ENCODE peak calls at places on chromosomes 12 and 14, in five cellular contexts. X, V, M, J and F are unnamed samples.
A peak's percentile ranks its signal among the peaks of the same experiment; 100 is the strongest.

GRCh38 chr12:49626169-49626835 is 2.9 kb downstream of the PRPF40B start:
- DNase-seq in X (peak; percentile 54), V (no peak), M (no peak), J (no peak), F (no peak)

GRCh38 chr12:124543591-124544310 is 23.7 kb downstream of the NCOR2 start:
- DNase-seq in X (no peak), V (no peak), M (no peak), J (no peak), F (no peak)

GRCh38 chr12:67077617-67078016 is 191.5 kb upstream of the CAND1 start:
- DNase-seq in X (peak; percentile 25), V (no peak), M (no peak), J (no peak), F (no peak)

GRCh38 chr12:19014243-19014642 is 115.3 kb upstream of the PLEKHA5 start:
- DNase-seq in X (peak; percentile 67), V (no peak), M (no peak), J (no peak), F (no peak)

GRCh38 chr14:66495214-66496098 is 9.3 kb downstream of the CCDC196 start:
- DNase-seq in X (peak; percentile 71), V (peak; percentile 19), M (peak; percentile 35), J (peak; percentile 44), F (no peak)

GRCh38 chr14:95697764-95698163 is 11.5 kb downstream of the TCL1B start:
- DNase-seq in X (no peak), V (no peak), M (no peak), J (no peak), F (no peak)

GRCh38 chr12:10042167-10042566 is 11.7 kb downstream of the CLEC9A start:
- DNase-seq in X (no peak), V (no peak), M (no peak), J (no peak), F (no peak)

GRCh38 chr12:24562761-24563392 is 386.0 kb downstream of the BCAT1 start:
- DNase-seq in X (peak; percentile 54), V (no peak), M (peak; percentile 31), J (no peak), F (peak; percentile 29)

GRCh38 chr14:23829736-23830474 is 123.7 kb upstream of the DHRS4 start:
- DNase-seq in X (peak; percentile 82), V (no peak), M (no peak), J (peak; percentile 42), F (no peak)

GRCh38 chr12:47900480-47901129 is 4.2 kb downstream of the VDR start:
- DNase-seq in X (no peak), V (peak; percentile 80), M (no peak), J (peak; percentile 44), F (peak; percentile 68)

GRCh38 chr12:62983594-62983993 is 48.6 kb upstream of the PPM1H start:
- DNase-seq in X (no peak), V (no peak), M (no peak), J (peak; percentile 58), F (no peak)

GRCh38 chr14:30882431-30882830 is 8.1 kb downstream of the COCH start:
- DNase-seq in X (no peak), V (no peak), M (no peak), J (no peak), F (no peak)

GRCh38 chr12:53714004-53714403 is 13.2 kb downstream of the CALCOCO1 start:
- DNase-seq in X (no peak), V (no peak), M (no peak), J (no peak), F (no peak)

GRCh38 chr12:130700492-130701401 is 15.4 kb downstream of the RIMBP2 start:
- DNase-seq in X (no peak), V (no peak), M (no peak), J (peak; percentile 14), F (no peak)

GRCh38 chr14:33364536-33364935 is 425.9 kb downstream of the NPAS3 start:
- DNase-seq in X (no peak), V (no peak), M (no peak), J (no peak), F (no peak)

GRCh38 chr12:109767456-109767855 is 53.8 kb downstream of the FAM222A start:
- DNase-seq in X (no peak), V (no peak), M (no peak), J (no peak), F (no peak)

GRCh38 chr14:24232645-24233537 is at the start of gene GMPR2:
- DNase-seq in X (no peak), V (no peak), M (no peak), J (no peak), F (no peak)

GRCh38 chr12:47397664-47398281 is 308.1 kb downstream of the RPAP3 start:
- DNase-seq in X (peak; percentile 76), V (no peak), M (no peak), J (no peak), F (no peak)

GRCh38 chr12:11949738-11950403 is 120.9 kb upstream of the BCL2L14 start:
- DNase-seq in X (no peak), V (peak; percentile 74), M (no peak), J (peak; percentile 61), F (no peak)

GRCh38 chr12:130589391-130590317 is 126.4 kb downstream of the RIMBP2 start:
- DNase-seq in X (no peak), V (no peak), M (no peak), J (no peak), F (peak; percentile 56)

GRCh38 chr14:53108292-53108937 is 44.7 kb downstream of the DDHD1 start:
- DNase-seq in X (no peak), V (no peak), M (no peak), J (no peak), F (no peak)

GRCh38 chr14:95875831-95876768 is 532 bp upstream of the TUNAR start:
- DNase-seq in X (no peak), V (no peak), M (no peak), J (no peak), F (peak; percentile 52)

DNA sequence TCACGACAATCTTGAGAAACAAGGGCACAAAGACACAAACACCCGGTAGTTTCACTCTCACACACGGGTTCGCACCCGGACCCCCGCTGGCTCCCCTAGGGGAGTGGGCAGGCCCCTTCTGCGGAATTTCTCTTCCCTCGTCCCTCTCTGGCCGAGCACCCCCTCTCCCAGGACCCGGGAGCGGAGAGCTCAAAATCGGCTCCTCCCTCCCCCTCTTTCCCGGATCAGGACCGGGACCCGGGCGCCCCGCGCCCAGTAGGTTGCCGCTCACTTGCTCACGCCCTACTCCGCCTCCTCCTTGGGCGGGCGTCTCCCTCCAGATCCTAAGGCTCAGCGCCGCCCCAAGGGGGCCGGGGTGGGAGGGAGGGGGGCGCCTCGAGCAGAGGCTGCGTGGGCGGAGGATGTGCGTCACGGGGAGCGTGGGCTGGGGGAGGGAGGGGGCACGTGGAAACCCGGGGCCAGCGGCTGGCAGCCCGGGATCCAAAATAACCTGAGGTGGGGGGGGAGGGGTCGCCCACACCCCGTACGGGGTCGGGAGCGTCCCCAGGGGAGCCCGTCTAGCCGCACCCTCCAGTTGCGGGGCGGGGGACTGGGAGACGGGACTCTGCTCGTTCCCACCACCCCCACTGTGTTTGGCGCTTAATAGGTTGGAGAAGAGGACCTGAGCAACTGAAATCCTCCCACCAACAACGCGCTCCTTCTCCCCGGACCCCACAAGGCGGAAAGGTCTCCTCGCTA is 1.8 kb upstream of the NAB2 start:
- DNase-seq in X (peak; percentile 93), V (peak; percentile 92), M (peak; percentile 93), J (peak; percentile 83), F (peak; percentile 99)
- TF ChIP-seq POLR2A in X (peak; percentile 11), V (peak; percentile 85), M (peak; percentile 63), J (no peak), F (no peak)

GRCh38 chr12:1833596-1834028 is 13.2 kb downstream of the LRTM2 start:
- DNase-seq in X (no peak), V (no peak), M (no peak), J (no peak), F (no peak)

GRCh38 chr12:1832801-1833595 is 12.6 kb downstream of the LRTM2 start:
- DNase-seq in X (no peak), V (no peak), M (no peak), J (no peak), F (no peak)

GRCh38 chr12:1829306-1829900 is 9.0 kb downstream of the LRTM2 start:
- DNase-seq in X (no peak), V (no peak), M (no peak), J (no peak), F (no peak)

GRCh38 chr12:1830401-1830845 is 10.1 kb downstream of the LRTM2 start:
- DNase-seq in X (no peak), V (no peak), M (no peak), J (no peak), F (no peak)

GRCh38 chr12:1830981-1831930 is 10.9 kb downstream of the LRTM2 start:
- DNase-seq in X (peak; percentile 64), V (peak; percentile 80), M (peak; percentile 61), J (peak; percentile 93), F (no peak)
- H3K4me3 ChIP-seq in X (no peak overlapping the region), V (no peak overlapping the region), M (no peak overlapping the region), J (no peak overlapping the region), F (no peak overlapping the region)

GRCh38 chr12:8032242-8033152 is at the start of gene FOXJ2:
- DNase-seq in X (peak; percentile 58), V (peak; percentile 77), M (peak; percentile 91), J (peak; percentile 86), F (peak; percentile 96)
- TF ChIP-seq CTCF in X (no peak), V (no peak), M (peak; percentile 13), J (no peak), F (no peak)

GRCh38 chr14:68784298-68784910 is 8.5 kb downstream of the ZFP36L1 start:
- DNase-seq in X (no peak), V (peak; percentile 20), M (no peak), J (peak; percentile 81), F (peak; percentile 86)
- TF ChIP-seq POLR2A in X (no peak), V (no peak), M (no peak), J (no peak), F (no peak)

DNA sequence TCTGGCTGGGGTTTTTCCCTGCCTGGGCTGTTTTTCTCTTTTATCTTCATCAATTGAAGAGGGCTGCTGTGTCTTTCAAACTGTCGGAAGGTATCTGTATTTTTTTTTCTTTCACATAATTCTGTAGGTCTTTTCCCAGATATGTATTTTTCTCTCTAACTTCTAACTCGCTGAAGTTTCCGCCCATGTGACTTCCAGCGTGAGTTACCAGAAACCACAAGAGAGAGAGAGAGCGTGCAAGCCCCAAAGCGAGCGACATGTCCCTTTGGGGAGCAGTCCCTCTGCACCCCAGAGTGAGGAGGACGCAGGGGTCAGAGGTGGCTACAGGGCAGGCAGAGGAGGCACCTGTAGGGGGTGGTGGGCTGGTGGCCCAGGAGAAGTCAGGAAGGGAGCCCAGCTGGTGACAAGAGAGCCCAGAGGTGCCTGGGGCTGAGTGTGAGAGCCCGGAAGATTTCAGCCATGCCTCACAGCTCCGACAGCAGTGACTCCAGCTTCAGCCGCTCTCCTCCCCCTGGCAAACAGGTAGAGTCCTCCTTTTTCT is at the start of gene BATF:
- DNase-seq in X (no peak), V (no peak), M (no peak), J (peak; percentile 58), F (peak; percentile 56)
- H3K4me3 ChIP-seq in X (no peak within 1 kb of the TSS), V (peak within 1 kb of the TSS; percentile 50), M (peak within 1 kb of the TSS; percentile 22), J (peak within 1 kb of the TSS; percentile 48), F (no peak within 1 kb of the TSS)